ENCODE peak calls at places on chromosomes 6 and 20, in four cellular contexts. P is fibroblast of lung, K is HepG2, I is breast epithelium. O is an unnamed sample.

GRCh38 chr6:7707787-7708186 is 18.1 kb upstream of the BMP6 start:
- DNase-seq in I (no peak), P (no peak), K (no peak), O (no peak)

GRCh38 chr20:17835941-17836861 is 132.4 kb downstream of the SNX5 start:
- DNase-seq in K (no peak), P (peak; percentile 95), I (no peak), O (peak; percentile 93)

GRCh38 chr6:82840571-82840970 is 225.1 kb downstream of the UBE3D start:
- DNase-seq in P (no peak), I (no peak), K (no peak), O (no peak)

GRCh38 chr20:62477669-62478450 is 2.1 kb upstream of the GATA5 start:
- DNase-seq in I (no peak), P (no peak), K (no peak), O (no peak)

GRCh38 chr6:135180458-135181332 is at the start of gene MYB:
- DNase-seq in I (peak; percentile 58), K (no peak), P (peak; percentile 31), O (peak; percentile 79)

GRCh38 chr20:46752639-46753235 is 43.3 kb downstream of the SLC2A10 start:
- DNase-seq in P (peak; percentile 69), K (peak; percentile 63), I (peak; percentile 61), O (peak; percentile 79)

GRCh38 chr6:153956807-153957206 is 82.2 kb upstream of the OPRM1 start:
- DNase-seq in K (no peak), P (no peak), I (no peak), O (no peak)

GRCh38 chr6:41626917-41627316 is 11.4 kb upstream of the MDFI start:
- DNase-seq in P (no peak), K (no peak), I (no peak), O (no peak)

GRCh38 chr6:37013516-37014491 is 8.3 kb downstream of the FGD2 start:
- DNase-seq in K (no peak), I (no peak), P (no peak), O (no peak)

GRCh38 chr6:83226517-83226916 is 33.4 kb downstream of the RWDD2A start:
- DNase-seq in I (no peak), P (peak; percentile 52), K (no peak), O (no peak)

GRCh38 chr20:60931691-60932090 is 320.4 kb upstream of the CDH4 start:
- DNase-seq in K (no peak), I (no peak), P (no peak), O (no peak)

GRCh38 chr20:13649548-13649947 is 10.8 kb upstream of the TASP1 start:
- DNase-seq in K (no peak), I (no peak), P (peak; percentile 69), O (peak; percentile 59)

GRCh38 chr6:155080876-155081845 is 86.0 kb downstream of the TIAM2 start:
- DNase-seq in P (no peak), K (no peak), I (no peak), O (no peak)

GRCh38 chr6:11921017-11921438 is 91.1 kb upstream of the HIVEP1 start:
- DNase-seq in K (no peak), I (no peak), P (peak; percentile 87), O (peak; percentile 77)

GRCh38 chr20:35462351-35462750 is 7.0 kb downstream of the CEP250 start:
- DNase-seq in K (no peak), I (no peak), P (no peak), O (no peak)

GRCh38 chr6:47165918-47166317 is 123.8 kb upstream of the ADGRF1 start:
- DNase-seq in P (peak; percentile 64), I (no peak), K (no peak), O (no peak)

GRCh38 chr6:72218125-72218524 is 331.8 kb downstream of the RIMS1 start:
- DNase-seq in I (no peak), P (peak; percentile 24), K (peak; percentile 17), O (no peak)

GRCh38 chr6:135935951-135936601 is 84.6 kb downstream of the PDE7B start:
- DNase-seq in K (no peak), P (peak; percentile 82), I (no peak), O (peak; percentile 54)

GRCh38 chr20:49658508-49658907 is 55.2 kb downstream of the B4GALT5 start:
- DNase-seq in P (no peak), K (no peak), I (no peak), O (no peak)

GRCh38 chr6:55034752-55035151 is 139.6 kb upstream of the HCRTR2 start:
- DNase-seq in I (no peak), P (no peak), K (no peak), O (no peak)

GRCh38 chr6:90285611-90286381 is 10.8 kb downstream of the BACH2 start:
- DNase-seq in P (peak; percentile 96), K (peak; percentile 18), I (peak; percentile 57), O (peak; percentile 92)

GRCh38 chr20:24462461-24463010 is 6.9 kb upstream of the SYNDIG1 start:
- DNase-seq in P (no peak), I (no peak), K (no peak), O (no peak)

GRCh38 chr20:36335187-36335870 is 29.2 kb downstream of the DLGAP4 start:
- DNase-seq in I (no peak), K (no peak), P (no peak), O (no peak)

GRCh38 chr6:170553686-170554085 is 483 bp upstream of the TBP start:
- DNase-seq in P (peak; percentile 72), I (no peak), K (no peak), O (no peak)

GRCh38 chr20:309841-310644 is 12.7 kb downstream of the ZCCHC3 start:
- DNase-seq in I (peak; percentile 89), P (peak; percentile 100), K (peak; percentile 96), O (peak; percentile 99)

GRCh38 chr20:60095456-60095855 is 137.2 kb downstream of the CDH26 start:
- DNase-seq in I (no peak), K (no peak), P (no peak), O (no peak)

GRCh38 chr6:31640612-31641011 is 11.8 kb downstream of the BAG6 start:
- DNase-seq in P (no peak), K (no peak), I (no peak), O (no peak)

DNA sequence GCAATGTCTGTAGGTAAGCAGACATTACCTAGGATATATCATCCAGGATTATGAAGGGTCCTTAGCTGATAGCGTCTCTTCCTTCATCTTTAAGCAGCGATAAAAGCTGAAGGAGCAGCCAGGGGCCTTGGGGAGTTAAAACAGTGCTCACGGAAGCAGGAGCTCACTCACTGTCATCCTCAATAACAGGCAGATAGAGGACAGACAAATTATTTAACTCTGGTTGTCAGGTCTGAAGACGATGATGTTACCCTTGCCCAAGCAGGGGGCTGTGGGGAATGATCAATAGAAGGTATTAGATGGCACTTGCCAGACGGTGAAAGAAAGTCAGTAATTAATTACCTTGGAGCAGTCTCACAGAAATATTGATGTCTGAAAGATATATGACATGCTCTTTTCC is 12.6 kb upstream of the SPATS1 start:
- DNase-seq in P (no peak), I (no peak), K (no peak), O (no peak)
- H3K4me1 ChIP-seq in P (no peaks in the 10 kb centered on the region), I (no peaks in the 10 kb centered on the region), K (no peaks in the 10 kb centered on the region), O (no peaks in the 10 kb centered on the region)

DNA sequence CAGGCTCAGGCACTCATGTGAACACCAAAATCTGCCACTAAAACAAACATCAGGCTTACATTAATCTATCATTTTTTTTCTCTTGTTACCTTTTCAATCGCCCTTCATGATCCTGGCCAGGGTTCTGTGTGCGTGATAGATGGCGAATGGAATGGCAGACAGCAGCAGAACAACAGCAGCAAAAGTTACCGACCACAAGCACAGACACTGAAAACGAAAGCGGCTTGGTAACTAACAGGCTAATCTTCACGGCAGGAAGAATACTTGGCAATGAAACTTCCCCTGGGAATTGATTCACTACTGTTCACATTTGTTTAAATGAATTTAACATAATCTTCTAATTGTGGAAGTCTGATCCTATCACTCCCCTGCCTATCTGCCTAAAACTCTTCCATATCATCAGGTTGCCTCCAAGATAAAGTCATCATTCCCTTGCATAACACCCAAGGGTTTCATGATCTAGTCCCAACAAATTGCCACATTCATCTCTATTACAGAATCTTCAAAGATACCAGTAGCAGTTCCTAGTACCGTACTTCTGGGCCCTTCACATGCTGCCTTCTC is 28.7 kb downstream of the PTPRK start:
- DNase-seq in K (no peak), I (no peak), P (peak; percentile 79), O (no peak)
- H3K4me1 ChIP-seq in K (peaks cover 59% of the 10 kb centered on the region), I (peaks cover 3% of the 10 kb centered on the region), P (peaks cover 4% of the 10 kb centered on the region), O (peaks cover 6% of the 10 kb centered on the region)

DNA sequence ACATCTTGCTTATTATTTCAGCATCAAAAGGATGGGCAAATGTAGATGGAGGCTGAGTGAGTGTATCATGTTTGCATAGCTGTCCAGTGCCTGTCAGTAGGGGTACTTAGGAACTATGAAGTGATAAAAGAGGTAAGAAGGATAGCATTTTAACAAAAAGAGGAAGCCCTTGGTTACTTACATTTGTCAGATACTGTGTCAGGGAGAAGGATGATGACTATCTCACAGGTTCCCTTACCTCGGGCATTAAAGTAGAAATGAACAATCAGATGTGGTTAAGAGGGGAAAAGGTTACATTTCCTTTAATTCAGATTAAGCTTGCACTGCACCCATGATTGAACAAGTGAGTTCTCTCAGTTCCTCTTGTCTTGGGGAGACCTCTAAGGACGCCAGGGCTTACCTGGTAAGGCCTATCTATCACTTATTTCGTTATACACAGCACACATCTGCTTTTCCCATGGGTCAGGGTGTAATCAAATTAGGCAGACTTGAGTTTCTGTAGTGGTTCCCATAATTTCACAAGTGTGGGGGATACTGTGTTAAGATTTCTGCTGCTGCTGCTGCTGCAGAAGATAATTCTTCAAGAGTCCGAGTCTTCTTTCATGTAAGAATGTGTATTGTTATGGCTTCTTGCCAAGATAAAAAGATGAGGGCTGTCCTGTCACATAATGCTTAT is 4.5 kb downstream of the FOXO3 start:
- DNase-seq in P (no peak), I (no peak), K (no peak), O (no peak)
- H3K4me1 ChIP-seq in P (peaks cover 24% of the 10 kb centered on the region), I (peaks cover 29% of the 10 kb centered on the region), K (peaks cover 51% of the 10 kb centered on the region), O (peaks cover 15% of the 10 kb centered on the region)

DNA sequence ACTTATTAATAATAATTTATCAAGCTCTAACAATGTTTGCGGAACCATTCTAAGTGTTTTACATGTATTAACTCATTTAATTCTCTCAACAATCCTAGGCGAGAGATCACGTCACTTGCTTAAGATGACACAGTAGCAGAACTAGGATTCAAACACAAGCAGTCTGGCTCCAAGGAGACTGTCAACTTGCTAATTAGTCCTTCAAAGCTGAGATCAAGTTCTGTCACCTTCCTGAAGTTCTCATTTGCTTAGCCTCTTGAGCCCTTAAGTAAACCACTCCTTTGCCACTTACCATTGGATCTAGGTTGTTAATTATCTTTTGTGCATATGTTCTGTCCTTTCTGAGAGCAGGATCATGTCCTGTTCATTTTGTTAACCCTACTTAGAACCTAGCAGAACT is 14.1 kb downstream of the FKBP5 start:
- DNase-seq in P (no peak), I (no peak), K (no peak), O (no peak)
- H3K4me1 ChIP-seq in P (peaks cover 2% of the 10 kb centered on the region), I (no peaks in the 10 kb centered on the region), K (no peaks in the 10 kb centered on the region), O (peaks cover 10% of the 10 kb centered on the region)

GRCh38 chr6:34239240-34239825 is 2.7 kb downstream of the HMGA1 start:
- DNase-seq in K (no peak), P (no peak), I (no peak), O (no peak)
- H3K4me1 ChIP-seq in K (peaks cover 57% of the 10 kb centered on the region), P (peaks cover 32% of the 10 kb centered on the region), I (peaks cover 2% of the 10 kb centered on the region), O (peaks cover 2% of the 10 kb centered on the region)

GRCh38 chr20:11271920-11272594 is 598.3 kb upstream of the JAG1 start:
- DNase-seq in I (no peak), K (no peak), P (no peak), O (peak; percentile 37)

GRCh38 chr20:11267762-11268335 is 594.0 kb upstream of the JAG1 start:
- DNase-seq in P (no peak), I (no peak), K (no peak), O (no peak)

GRCh38 chr20:11274137-11274536 is 600.3 kb upstream of the JAG1 start:
- DNase-seq in K (peak; percentile 75), P (peak; percentile 82), I (no peak), O (peak; percentile 53)

GRCh38 chr20:11270566-11270965 is 596.8 kb upstream of the JAG1 start:
- DNase-seq in P (no peak), K (no peak), I (no peak), O (no peak)

GRCh38 chr20:11271319-11271718 is 597.5 kb upstream of the JAG1 start:
- DNase-seq in P (no peak), K (peak; percentile 30), I (no peak), O (no peak)
- H3K4me1 ChIP-seq in P (peaks cover 10% of the 10 kb centered on the region), K (peaks cover 14% of the 10 kb centered on the region), I (no peaks in the 10 kb centered on the region), O (peaks cover 11% of the 10 kb centered on the region)